ENCODE peak calls at places on chromosomes 12 and 14, in ten cellular contexts. One of them, this sample, is unnamed. For H3K36me3, the result is how much of the 10 kb centered on the place peaks cover.

GRCh38 chr12:6195665-6196535 is 4.3 kb upstream of the CD9 start:
- DNase-seq in neuronal stem cell: peak
- DNase-seq in Caco-2: peak
- DNase-seq in tibial artery: peak
- DNase-seq in mucosa of descending colon: peak
- DNase-seq in NT2/D1: peak
- DNase-seq in body of pancreas: peak
- DNase-seq in keratinocyte: no peak
- DNase-seq in IMR-90: peak
- DNase-seq in aorta: peak
- DNase-seq in this sample: no peak

GRCh38 chr12:47754881-47755280 is 3.8 kb downstream of the RAPGEF3 start:
- DNase-seq in tibial artery: no peak
- DNase-seq in NT2/D1: no peak
- DNase-seq in IMR-90: no peak
- DNase-seq in mucosa of descending colon: peak
- DNase-seq in neuronal stem cell: no peak
- DNase-seq in Caco-2: peak
- DNase-seq in body of pancreas: peak
- DNase-seq in aorta: no peak
- DNase-seq in keratinocyte: no peak
- DNase-seq in this sample: no peak

GRCh38 chr12:11834104-11834812 is 184.8 kb downstream of the ETV6 start:
- DNase-seq in mucosa of descending colon: no peak
- DNase-seq in Caco-2: no peak
- DNase-seq in keratinocyte: no peak
- DNase-seq in tibial artery: no peak
- DNase-seq in aorta: no peak
- DNase-seq in IMR-90: peak
- DNase-seq in body of pancreas: no peak
- DNase-seq in neuronal stem cell: no peak
- DNase-seq in NT2/D1: no peak
- DNase-seq in this sample: no peak

GRCh38 chr12:94806617-94807016 is 156.3 kb upstream of the TMCC3 start:
- DNase-seq in IMR-90: no peak
- DNase-seq in body of pancreas: no peak
- DNase-seq in neuronal stem cell: no peak
- DNase-seq in mucosa of descending colon: no peak
- DNase-seq in keratinocyte: no peak
- DNase-seq in tibial artery: no peak
- DNase-seq in aorta: no peak
- DNase-seq in NT2/D1: no peak
- DNase-seq in Caco-2: no peak
- DNase-seq in this sample: no peak

GRCh38 chr12:75818863-75819262 is 212.7 kb downstream of the PHLDA1 start:
- DNase-seq in tibial artery: no peak
- DNase-seq in IMR-90: peak
- DNase-seq in NT2/D1: no peak
- DNase-seq in aorta: no peak
- DNase-seq in keratinocyte: no peak
- DNase-seq in body of pancreas: no peak
- DNase-seq in Caco-2: no peak
- DNase-seq in neuronal stem cell: no peak
- DNase-seq in mucosa of descending colon: no peak
- DNase-seq in this sample: no peak

GRCh38 chr14:67636361-67636919 is 16.7 kb downstream of the ARG2 start:
- DNase-seq in NT2/D1: no peak
- DNase-seq in keratinocyte: no peak
- DNase-seq in neuronal stem cell: no peak
- DNase-seq in body of pancreas: no peak
- DNase-seq in aorta: no peak
- DNase-seq in Caco-2: no peak
- DNase-seq in mucosa of descending colon: no peak
- DNase-seq in IMR-90: peak
- DNase-seq in tibial artery: no peak
- DNase-seq in this sample: no peak

GRCh38 chr12:57759360-57759980 is 4.6 kb downstream of the MARCHF9 start:
- DNase-seq in mucosa of descending colon: peak
- DNase-seq in aorta: no peak
- DNase-seq in body of pancreas: peak
- DNase-seq in tibial artery: no peak
- DNase-seq in IMR-90: no peak
- DNase-seq in neuronal stem cell: no peak
- DNase-seq in keratinocyte: no peak
- DNase-seq in NT2/D1: no peak
- DNase-seq in Caco-2: peak
- DNase-seq in this sample: no peak

GRCh38 chr12:6635856-6636521 is at the start of gene LPAR5:
- DNase-seq in keratinocyte: peak
- DNase-seq in neuronal stem cell: no peak
- DNase-seq in mucosa of descending colon: peak
- DNase-seq in Caco-2: no peak
- DNase-seq in NT2/D1: no peak
- DNase-seq in tibial artery: no peak
- DNase-seq in IMR-90: no peak
- DNase-seq in aorta: peak
- DNase-seq in body of pancreas: no peak
- DNase-seq in this sample: no peak

GRCh38 chr12:120159509-120160237 is 34.8 kb downstream of the GCN1 start:
- DNase-seq in keratinocyte: no peak
- DNase-seq in NT2/D1: no peak
- DNase-seq in neuronal stem cell: no peak
- DNase-seq in mucosa of descending colon: no peak
- DNase-seq in Caco-2: no peak
- DNase-seq in body of pancreas: no peak
- DNase-seq in aorta: no peak
- DNase-seq in tibial artery: no peak
- DNase-seq in IMR-90: no peak
- DNase-seq in this sample: no peak

GRCh38 chr12:120157678-120158077 is 36.8 kb downstream of the GCN1 start:
- DNase-seq in body of pancreas: no peak
- DNase-seq in aorta: no peak
- DNase-seq in neuronal stem cell: no peak
- DNase-seq in tibial artery: no peak
- DNase-seq in IMR-90: no peak
- DNase-seq in mucosa of descending colon: no peak
- DNase-seq in NT2/D1: no peak
- DNase-seq in Caco-2: no peak
- DNase-seq in keratinocyte: no peak
- DNase-seq in this sample: no peak

GRCh38 chr12:120156315-120157259 is 37.9 kb downstream of the GCN1 start:
- DNase-seq in keratinocyte: no peak
- DNase-seq in aorta: no peak
- DNase-seq in mucosa of descending colon: no peak
- DNase-seq in neuronal stem cell: no peak
- DNase-seq in tibial artery: no peak
- DNase-seq in body of pancreas: no peak
- DNase-seq in Caco-2: no peak
- DNase-seq in IMR-90: no peak
- DNase-seq in NT2/D1: no peak
- DNase-seq in this sample: no peak

GRCh38 chr12:120155072-120155471 is 38.5 kb upstream of the RAB35 start:
- DNase-seq in Caco-2: no peak
- DNase-seq in tibial artery: no peak
- DNase-seq in NT2/D1: no peak
- DNase-seq in IMR-90: no peak
- DNase-seq in keratinocyte: no peak
- DNase-seq in aorta: no peak
- DNase-seq in mucosa of descending colon: no peak
- DNase-seq in body of pancreas: no peak
- DNase-seq in neuronal stem cell: no peak
- DNase-seq in this sample: no peak

DNA sequence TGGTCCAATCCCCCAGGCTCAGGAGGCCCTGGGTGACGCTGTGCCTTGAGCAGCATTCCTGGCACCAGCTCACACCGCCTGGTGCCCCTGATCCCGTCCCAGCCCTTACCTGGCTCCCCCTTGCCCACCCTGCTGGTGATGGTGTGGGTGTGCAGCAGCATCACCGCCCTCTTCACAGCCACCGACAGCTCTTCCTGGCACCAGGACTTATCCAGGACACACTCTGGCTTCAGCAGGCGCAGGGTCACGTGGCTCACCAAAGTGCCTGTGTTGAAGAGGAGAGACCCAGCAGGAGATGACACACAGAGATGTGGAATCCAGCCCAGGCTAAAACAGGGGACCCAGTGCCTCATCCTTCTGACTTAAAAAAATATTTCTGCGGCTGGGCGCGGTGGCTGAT is 36.2 kb downstream of the GCN1 start:
- DNase-seq in Caco-2: no peak
- DNase-seq in IMR-90: no peak
- DNase-seq in aorta: no peak
- DNase-seq in keratinocyte: no peak
- DNase-seq in body of pancreas: no peak
- DNase-seq in mucosa of descending colon: no peak
- DNase-seq in tibial artery: no peak
- DNase-seq in neuronal stem cell: no peak
- DNase-seq in NT2/D1: no peak
- DNase-seq in this sample: no peak
- H3K36me3 ChIP-seq in Caco-2: under half
- H3K36me3 ChIP-seq in IMR-90: half or more
- H3K36me3 ChIP-seq in aorta: under half
- H3K36me3 ChIP-seq in keratinocyte: half or more
- H3K36me3 ChIP-seq in body of pancreas: under half
- H3K36me3 ChIP-seq in mucosa of descending colon: under half
- H3K36me3 ChIP-seq in tibial artery: half or more
- H3K36me3 ChIP-seq in neuronal stem cell: half or more
- H3K36me3 ChIP-seq in NT2/D1: half or more
- H3K36me3 ChIP-seq in this sample: under half

GRCh38 chr12:121823727-121824115 is 19.9 kb downstream of the SETD1B start:
- DNase-seq in mucosa of descending colon: no peak
- DNase-seq in neuronal stem cell: no peak
- DNase-seq in tibial artery: no peak
- DNase-seq in keratinocyte: no peak
- DNase-seq in IMR-90: no peak
- DNase-seq in body of pancreas: no peak
- DNase-seq in aorta: no peak
- DNase-seq in NT2/D1: no peak
- DNase-seq in Caco-2: no peak
- DNase-seq in this sample: no peak

GRCh38 chr12:121820056-121820455 is 16.2 kb downstream of the SETD1B start:
- DNase-seq in body of pancreas: no peak
- DNase-seq in neuronal stem cell: no peak
- DNase-seq in mucosa of descending colon: no peak
- DNase-seq in aorta: no peak
- DNase-seq in keratinocyte: no peak
- DNase-seq in IMR-90: no peak
- DNase-seq in NT2/D1: no peak
- DNase-seq in tibial artery: no peak
- DNase-seq in Caco-2: no peak
- DNase-seq in this sample: no peak

GRCh38 chr12:121825041-121825523 is 21.3 kb downstream of the SETD1B start:
- DNase-seq in Caco-2: no peak
- DNase-seq in mucosa of descending colon: no peak
- DNase-seq in body of pancreas: no peak
- DNase-seq in aorta: no peak
- DNase-seq in NT2/D1: no peak
- DNase-seq in tibial artery: peak
- DNase-seq in keratinocyte: no peak
- DNase-seq in neuronal stem cell: no peak
- DNase-seq in IMR-90: no peak
- DNase-seq in this sample: no peak

GRCh38 chr12:121822393-121823100 is 18.7 kb downstream of the SETD1B start:
- DNase-seq in keratinocyte: no peak
- DNase-seq in mucosa of descending colon: no peak
- DNase-seq in neuronal stem cell: no peak
- DNase-seq in body of pancreas: no peak
- DNase-seq in IMR-90: no peak
- DNase-seq in tibial artery: no peak
- DNase-seq in aorta: no peak
- DNase-seq in NT2/D1: no peak
- DNase-seq in Caco-2: no peak
- DNase-seq in this sample: no peak

GRCh38 chr12:121823101-121823726 is 19.4 kb downstream of the SETD1B start:
- DNase-seq in Caco-2: no peak
- DNase-seq in neuronal stem cell: no peak
- DNase-seq in NT2/D1: no peak
- DNase-seq in body of pancreas: no peak
- DNase-seq in IMR-90: no peak
- DNase-seq in keratinocyte: no peak
- DNase-seq in tibial artery: no peak
- DNase-seq in aorta: no peak
- DNase-seq in mucosa of descending colon: no peak
- DNase-seq in this sample: no peak
- H3K36me3 ChIP-seq in Caco-2: under half
- H3K36me3 ChIP-seq in neuronal stem cell: under half
- H3K36me3 ChIP-seq in NT2/D1: half or more
- H3K36me3 ChIP-seq in body of pancreas: under half
- H3K36me3 ChIP-seq in IMR-90: half or more
- H3K36me3 ChIP-seq in keratinocyte: under half
- H3K36me3 ChIP-seq in tibial artery: half or more
- H3K36me3 ChIP-seq in aorta: under half
- H3K36me3 ChIP-seq in mucosa of descending colon: under half
- H3K36me3 ChIP-seq in this sample: under half

DNA sequence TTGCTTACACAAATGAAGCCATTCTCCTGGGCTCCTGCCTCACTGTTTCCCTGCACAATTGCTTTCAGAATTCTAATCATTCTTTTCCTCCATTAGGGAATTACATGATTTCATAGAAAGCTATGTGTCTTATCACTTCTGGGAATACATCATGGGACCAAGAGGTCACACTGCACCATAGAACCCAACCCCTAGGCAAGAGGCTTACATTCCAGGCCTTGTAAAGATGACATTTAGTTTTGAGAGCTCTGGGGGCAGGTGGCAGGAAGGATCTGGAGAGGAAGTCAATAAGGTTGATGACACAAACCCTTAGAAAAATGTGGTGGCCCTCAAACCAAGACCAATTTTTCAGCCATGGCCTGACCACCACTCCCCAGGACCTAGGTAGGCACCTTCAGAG is 57.1 kb downstream of the NUAK1 start:
- DNase-seq in neuronal stem cell: no peak
- DNase-seq in keratinocyte: no peak
- DNase-seq in Caco-2: peak
- DNase-seq in aorta: no peak
- DNase-seq in mucosa of descending colon: no peak
- DNase-seq in IMR-90: peak
- DNase-seq in NT2/D1: no peak
- DNase-seq in tibial artery: no peak
- DNase-seq in body of pancreas: no peak
- DNase-seq in this sample: no peak
- H3K36me3 ChIP-seq in neuronal stem cell: under half
- H3K36me3 ChIP-seq in keratinocyte: under half
- H3K36me3 ChIP-seq in Caco-2: under half
- H3K36me3 ChIP-seq in aorta: under half
- H3K36me3 ChIP-seq in mucosa of descending colon: under half
- H3K36me3 ChIP-seq in IMR-90: under half
- H3K36me3 ChIP-seq in NT2/D1: half or more
- H3K36me3 ChIP-seq in tibial artery: under half
- H3K36me3 ChIP-seq in body of pancreas: under half
- H3K36me3 ChIP-seq in this sample: under half

DNA sequence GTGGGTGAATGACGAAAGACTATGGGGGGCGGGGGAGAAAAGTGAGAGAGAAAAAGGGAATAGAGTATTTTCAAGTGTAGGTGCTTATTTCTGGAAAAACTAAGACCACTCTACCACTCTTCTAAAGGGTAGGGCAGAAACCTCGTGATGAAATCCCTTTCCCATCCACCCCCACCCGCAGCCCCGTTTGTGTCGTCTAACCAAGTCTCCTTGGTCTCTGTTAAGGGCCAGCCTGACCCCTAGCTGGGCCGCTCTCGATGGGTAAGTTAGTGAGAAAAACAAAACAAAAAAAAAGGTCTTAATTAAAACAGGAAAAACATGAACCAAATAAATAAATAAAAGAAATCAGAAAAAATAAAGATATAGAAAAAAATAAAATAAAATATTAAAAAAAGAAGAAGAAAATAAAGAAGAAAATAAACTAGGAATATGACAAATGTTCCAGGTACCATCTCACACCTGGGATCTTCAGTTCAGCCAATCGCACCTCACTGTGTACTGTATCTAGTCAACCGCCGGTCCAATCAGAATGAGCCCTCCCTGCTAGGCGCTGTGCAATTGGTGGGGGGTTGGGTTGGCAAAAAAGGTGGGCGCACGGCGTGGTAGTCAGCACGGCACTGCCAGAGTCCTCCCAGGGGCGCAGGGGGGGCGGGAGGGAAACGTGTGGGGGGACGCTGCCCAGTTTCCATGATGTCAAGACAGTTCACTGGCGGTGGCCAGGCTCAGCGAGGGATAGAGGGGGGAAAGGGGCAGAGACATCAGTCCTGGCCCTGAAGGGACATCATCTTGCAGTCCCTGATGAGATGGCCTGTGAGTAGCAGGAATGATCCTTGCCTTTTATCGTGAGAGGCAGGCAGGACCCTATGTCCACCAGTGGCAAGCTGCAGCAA is 9.8 kb upstream of the CDH24 start:
- DNase-seq in keratinocyte: no peak
- DNase-seq in body of pancreas: no peak
- DNase-seq in IMR-90: no peak
- DNase-seq in NT2/D1: no peak
- DNase-seq in aorta: no peak
- DNase-seq in mucosa of descending colon: no peak
- DNase-seq in neuronal stem cell: no peak
- DNase-seq in tibial artery: peak
- DNase-seq in Caco-2: no peak
- DNase-seq in this sample: no peak
- H3K36me3 ChIP-seq in keratinocyte: half or more
- H3K36me3 ChIP-seq in body of pancreas: under half
- H3K36me3 ChIP-seq in IMR-90: half or more
- H3K36me3 ChIP-seq in NT2/D1: half or more
- H3K36me3 ChIP-seq in aorta: under half
- H3K36me3 ChIP-seq in mucosa of descending colon: under half
- H3K36me3 ChIP-seq in neuronal stem cell: half or more
- H3K36me3 ChIP-seq in tibial artery: half or more
- H3K36me3 ChIP-seq in Caco-2: under half
- H3K36me3 ChIP-seq in this sample: under half

This sample was measured in kidney epithelial cell.